ENCODE peak calls at places on chromosomes 13 and 19, in eight cellular contexts. U, G, L, W, H, D, Y and Q are unnamed samples.

GRCh38 chr13:31625115-31625514 is 114.2 kb upstream of the RXFP2 start:
- DNase-seq in G (no peak), L (no peak), W (no peak), D (no peak), U (no peak), H (no peak), Y (no peak), Q (no peak)

GRCh38 chr13:74288361-74288911 is 154.2 kb upstream of the KLF12 start:
- DNase-seq in Y (no peak), U (no peak), D (peak; percentile 26), G (no peak), W (no peak), H (no peak), L (peak; percentile 46), Q (no peak)

GRCh38 chr13:93552596-93552995 is 326.0 kb downstream of the GPC6 start:
- DNase-seq in U (no peak), L (peak; percentile 52), G (no peak), D (no peak), H (no peak), Y (no peak), W (no peak), Q (no peak)

GRCh38 chr19:1672038-1672768 is 19.8 kb upstream of the TCF3 start:
- DNase-seq in H (peak; percentile 78), W (no peak), L (peak; percentile 52), U (no peak), G (no peak), D (no peak), Y (no peak), Q (no peak)

GRCh38 chr19:46600393-46601317 is 475 bp upstream of the CALM3 start:
- DNase-seq in D (peak; percentile 99), Y (peak; percentile 99), U (peak; percentile 97), W (peak; percentile 90), G (peak; percentile 70), H (peak; percentile 94), L (peak; percentile 99), Q (peak; percentile 99)

GRCh38 chr13:111339366-111340143 is 19.1 kb downstream of the TEX29 start:
- DNase-seq in W (no peak), L (no peak), H (no peak), D (no peak), Y (no peak), G (no peak), U (no peak), Q (peak; percentile 77)

GRCh38 chr13:97856001-97856675 is 97.3 kb upstream of the IPO5 start:
- DNase-seq in W (no peak), Y (peak; percentile 34), L (peak; percentile 45), D (peak; percentile 34), G (no peak), H (no peak), U (no peak), Q (no peak)

GRCh38 chr19:55366790-55367189 is 3.5 kb downstream of the IL11 start:
- DNase-seq in H (no peak), Y (no peak), D (no peak), L (no peak), W (no peak), U (no peak), G (no peak), Q (no peak)

GRCh38 chr13:24511824-24512207 is 762 bp downstream of the PARP4 start:
- DNase-seq in L (no peak), Y (no peak), G (no peak), W (no peak), U (no peak), H (no peak), D (no peak), Q (no peak)

GRCh38 chr19:49468746-49469447 is 5.1 kb upstream of the FLT3LG start:
- DNase-seq in L (peak; percentile 100), Y (peak; percentile 77), W (peak; percentile 31), U (no peak), D (peak; percentile 80), G (no peak), H (peak; percentile 85), Q (peak; percentile 90)

GRCh38 chr13:46202956-46203355 is 8.8 kb upstream of the LRRC63 start:
- DNase-seq in Y (no peak), H (no peak), D (no peak), G (no peak), L (no peak), W (no peak), U (no peak), Q (no peak)

GRCh38 chr13:71817335-71817734 is 49.7 kb downstream of the DACH1 start:
- DNase-seq in Y (no peak), W (no peak), L (no peak), H (no peak), U (no peak), G (no peak), D (no peak), Q (no peak)

GRCh38 chr19:49808762-49809154 is 4.3 kb downstream of the FUZ start:
- DNase-seq in L (peak; percentile 99), G (no peak), U (peak; percentile 95), W (peak; percentile 90), H (peak; percentile 87), Y (peak; percentile 97), D (peak; percentile 95), Q (peak; percentile 94)

GRCh38 chr13:85806553-85807175 is 7.4 kb upstream of the SLITRK6 start:
- DNase-seq in H (peak; percentile 6), D (no peak), U (no peak), L (peak; percentile 82), W (no peak), Y (no peak), G (no peak), Q (no peak)

GRCh38 chr13:38577048-38577447 is 109.8 kb upstream of the FREM2 start:
- DNase-seq in D (no peak), Y (no peak), W (no peak), U (no peak), G (no peak), H (no peak), L (peak; percentile 43), Q (no peak)
- TF ChIP-seq CTCF in D (no peak), Y (no peak), W (no peak), U (no peak), G (no peak), H (no peak), L (peak; percentile 26), Q (no peak)

DNA sequence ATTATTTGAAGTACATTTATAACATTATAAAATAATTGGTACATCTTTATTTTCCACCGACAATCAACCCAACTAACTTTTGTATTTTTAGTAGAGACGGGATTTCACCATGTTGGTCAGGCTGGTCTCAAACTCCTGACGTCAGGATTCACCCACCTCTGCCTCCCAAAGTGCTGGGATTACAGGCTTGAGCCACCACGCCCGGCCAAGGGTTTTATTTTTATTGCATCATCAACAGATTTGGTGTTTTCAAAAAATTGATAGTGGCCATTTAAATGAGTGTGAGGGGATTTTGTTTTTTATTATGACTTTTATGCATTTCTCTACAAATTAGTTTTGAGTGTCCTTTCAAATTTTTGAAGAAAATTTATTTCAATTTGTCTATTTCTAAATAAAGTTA is 10.6 kb downstream of the ZNF726 start:
- DNase-seq in L (no peak), U (no peak), G (no peak), H (no peak), D (no peak), W (no peak), Y (no peak), Q (no peak)
- TF ChIP-seq CTCF in L (no peak), U (no peak), G (no peak), H (no peak), D (no peak), W (no peak), Y (no peak), Q (no peak)

GRCh38 chr13:44013666-44014291 is 134.1 kb downstream of the LACC1 start:
- DNase-seq in D (no peak), Y (no peak), L (no peak), W (no peak), H (no peak), U (no peak), G (peak; percentile 47), Q (no peak)

GRCh38 chr13:44012910-44013309 is 133.2 kb downstream of the LACC1 start:
- DNase-seq in Y (no peak), D (no peak), U (no peak), L (no peak), W (no peak), H (no peak), G (no peak), Q (no peak)

GRCh38 chr13:44014501-44014900 is 134.8 kb downstream of the LACC1 start:
- DNase-seq in H (no peak), D (no peak), L (no peak), Y (no peak), U (no peak), W (no peak), G (no peak), Q (no peak)

GRCh38 chr13:44007451-44007850 is 127.7 kb downstream of the LACC1 start:
- DNase-seq in G (no peak), L (no peak), U (no peak), W (no peak), H (no peak), Y (no peak), D (no peak), Q (no peak)

GRCh38 chr13:44011036-44011435 is 131.3 kb downstream of the LACC1 start:
- DNase-seq in D (no peak), H (no peak), W (no peak), G (no peak), L (no peak), Y (no peak), U (no peak), Q (no peak)
- TF ChIP-seq CTCF in D (no peak), H (no peak), W (no peak), G (no peak), L (no peak), Y (no peak), U (no peak), Q (no peak)

GRCh38 chr19:30923096-30923495 is 426.1 kb downstream of the TSHZ3 start:
- DNase-seq in H (no peak), U (no peak), D (no peak), L (peak; percentile 37), G (no peak), Y (no peak), W (no peak), Q (no peak)

GRCh38 chr19:30924670-30925069 is 424.6 kb downstream of the TSHZ3 start:
- DNase-seq in D (no peak), G (no peak), U (no peak), W (no peak), H (no peak), L (no peak), Y (no peak), Q (no peak)

GRCh38 chr19:30920238-30920637 is 429.0 kb downstream of the TSHZ3 start:
- DNase-seq in G (no peak), W (no peak), U (no peak), D (no peak), Y (no peak), L (no peak), H (no peak), Q (no peak)

GRCh38 chr19:30919737-30920136 is 429.5 kb downstream of the TSHZ3 start:
- DNase-seq in D (no peak), L (no peak), W (no peak), Y (no peak), U (no peak), H (no peak), G (no peak), Q (no peak)
- TF ChIP-seq CTCF in D (no peak), L (no peak), W (no peak), Y (no peak), U (no peak), H (no peak), G (no peak), Q (no peak)

GRCh38 chr19:6271251-6271650 is 8.5 kb downstream of the MLLT1 start:
- DNase-seq in Y (no peak), G (no peak), L (peak; percentile 62), D (no peak), H (no peak), U (no peak), W (no peak), Q (no peak)
- TF ChIP-seq CTCF in Y (no peak), G (peak; percentile 38), L (peak; percentile 56), D (peak; percentile 24), H (no peak), U (no peak), W (no peak), Q (no peak)